ENCODE peak calls at places on chromosomes 13 and 19, in seven cellular contexts. One of them, this sample, is unnamed.
A peak's percentile ranks its signal among the peaks of the same experiment; 100 is the strongest.

GRCh38 chr19:57587529-57587928 is 3.6 kb downstream of the ZIK1 start:
- DNase-seq in gastrocnemius medialis: no peak
- DNase-seq in pancreas: no peak
- DNase-seq in Caco-2: no peak
- DNase-seq in mammary epithelial cell: peak; percentile 83
- DNase-seq in fibroblast of lung: peak; percentile 85
- DNase-seq in colonic mucosa: no peak
- DNase-seq in this sample: no peak

GRCh38 chr19:35404879-35405622 is 34.2 kb downstream of the GPR42 start:
- DNase-seq in gastrocnemius medialis: no peak
- DNase-seq in pancreas: no peak
- DNase-seq in Caco-2: peak; percentile 73
- DNase-seq in mammary epithelial cell: peak; percentile 98
- DNase-seq in fibroblast of lung: peak; percentile 85
- DNase-seq in colonic mucosa: no peak
- DNase-seq in this sample: peak; percentile 18

GRCh38 chr13:35292329-35292728 is 184.2 kb downstream of the MAB21L1 start:
- DNase-seq in gastrocnemius medialis: no peak
- DNase-seq in pancreas: no peak
- DNase-seq in Caco-2: no peak
- DNase-seq in mammary epithelial cell: no peak
- DNase-seq in fibroblast of lung: no peak
- DNase-seq in colonic mucosa: no peak
- DNase-seq in this sample: no peak

GRCh38 chr19:2290441-2291184 is 8.6 kb upstream of the PEAK3 start:
- DNase-seq in gastrocnemius medialis: no peak
- DNase-seq in pancreas: no peak
- DNase-seq in Caco-2: no peak
- DNase-seq in mammary epithelial cell: peak; percentile 35
- DNase-seq in fibroblast of lung: no peak
- DNase-seq in colonic mucosa: peak; percentile 17
- DNase-seq in this sample: no peak

GRCh38 chr13:113009743-113010509 is 40.9 kb downstream of the MCF2L start:
- DNase-seq in gastrocnemius medialis: no peak
- DNase-seq in pancreas: no peak
- DNase-seq in Caco-2: no peak
- DNase-seq in mammary epithelial cell: no peak
- DNase-seq in fibroblast of lung: no peak
- DNase-seq in colonic mucosa: no peak
- DNase-seq in this sample: no peak

GRCh38 chr19:2638417-2638940 is 64.0 kb downstream of the GNG7 start:
- DNase-seq in gastrocnemius medialis: no peak
- DNase-seq in pancreas: no peak
- DNase-seq in Caco-2: no peak
- DNase-seq in mammary epithelial cell: no peak
- DNase-seq in fibroblast of lung: no peak
- DNase-seq in colonic mucosa: no peak
- DNase-seq in this sample: no peak

GRCh38 chr19:53991224-53992113 is at the start of gene CACNG6:
- DNase-seq in gastrocnemius medialis: peak; percentile 53
- DNase-seq in pancreas: peak; percentile 26
- DNase-seq in Caco-2: peak; percentile 69
- DNase-seq in mammary epithelial cell: no peak
- DNase-seq in fibroblast of lung: peak; percentile 24
- DNase-seq in colonic mucosa: no peak
- DNase-seq in this sample: peak; percentile 94

GRCh38 chr19:35169226-35169995 is 14.9 kb downstream of the FXYD5 start:
- DNase-seq in gastrocnemius medialis: no peak
- DNase-seq in pancreas: no peak
- DNase-seq in Caco-2: no peak
- DNase-seq in mammary epithelial cell: peak; percentile 63
- DNase-seq in fibroblast of lung: no peak
- DNase-seq in colonic mucosa: no peak
- DNase-seq in this sample: no peak

GRCh38 chr19:6164906-6165531 is 29.6 kb downstream of the ACSBG2 start:
- DNase-seq in gastrocnemius medialis: no peak
- DNase-seq in pancreas: no peak
- DNase-seq in Caco-2: no peak
- DNase-seq in mammary epithelial cell: peak; percentile 13
- DNase-seq in fibroblast of lung: no peak
- DNase-seq in colonic mucosa: no peak
- DNase-seq in this sample: no peak

GRCh38 chr19:13906525-13906904 is 514 bp downstream of the CC2D1A start:
- DNase-seq in gastrocnemius medialis: no peak
- DNase-seq in pancreas: peak; percentile 79
- DNase-seq in Caco-2: peak; percentile 59
- DNase-seq in mammary epithelial cell: peak; percentile 35
- DNase-seq in fibroblast of lung: no peak
- DNase-seq in colonic mucosa: peak; percentile 87
- DNase-seq in this sample: peak; percentile 36

GRCh38 chr19:5953680-5954213 is 24.2 kb downstream of the RANBP3 start:
- DNase-seq in gastrocnemius medialis: no peak
- DNase-seq in pancreas: no peak
- DNase-seq in Caco-2: no peak
- DNase-seq in mammary epithelial cell: peak; percentile 41
- DNase-seq in fibroblast of lung: peak; percentile 55
- DNase-seq in colonic mucosa: no peak
- DNase-seq in this sample: no peak

GRCh38 chr13:20442798-20443381 is 82.8 kb downstream of the CRYL1 start:
- DNase-seq in gastrocnemius medialis: no peak
- DNase-seq in pancreas: peak; percentile 48
- DNase-seq in Caco-2: no peak
- DNase-seq in mammary epithelial cell: no peak
- DNase-seq in fibroblast of lung: no peak
- DNase-seq in colonic mucosa: peak; percentile 76
- DNase-seq in this sample: peak; percentile 18

GRCh38 chr19:6551607-6552450 is 21.0 kb downstream of the TNFSF9 start:
- DNase-seq in gastrocnemius medialis: no peak
- DNase-seq in pancreas: no peak
- DNase-seq in Caco-2: no peak
- DNase-seq in mammary epithelial cell: no peak
- DNase-seq in fibroblast of lung: peak; percentile 70
- DNase-seq in colonic mucosa: no peak
- DNase-seq in this sample: no peak

GRCh38 chr19:4768934-4769777 is 22.4 kb upstream of the FEM1A start:
- DNase-seq in gastrocnemius medialis: peak; percentile 68
- DNase-seq in pancreas: peak; percentile 86
- DNase-seq in Caco-2: peak; percentile 91
- DNase-seq in mammary epithelial cell: peak; percentile 66
- DNase-seq in fibroblast of lung: peak; percentile 80
- DNase-seq in colonic mucosa: peak; percentile 86
- DNase-seq in this sample: peak; percentile 76

GRCh38 chr13:33070713-33071112 is 54.5 kb downstream of the KL start:
- DNase-seq in gastrocnemius medialis: no peak
- DNase-seq in pancreas: no peak
- DNase-seq in Caco-2: no peak
- DNase-seq in mammary epithelial cell: peak; percentile 9
- DNase-seq in fibroblast of lung: peak; percentile 28
- DNase-seq in colonic mucosa: no peak
- DNase-seq in this sample: no peak

GRCh38 chr19:55962186-55962585 is 14.6 kb downstream of the NLRP8 start:
- DNase-seq in gastrocnemius medialis: no peak
- DNase-seq in pancreas: no peak
- DNase-seq in Caco-2: no peak
- DNase-seq in mammary epithelial cell: no peak
- DNase-seq in fibroblast of lung: no peak
- DNase-seq in colonic mucosa: no peak
- DNase-seq in this sample: no peak

GRCh38 chr13:74070065-74070464 is 64.1 kb downstream of the KLF12 start:
- DNase-seq in gastrocnemius medialis: no peak
- DNase-seq in pancreas: no peak
- DNase-seq in Caco-2: no peak
- DNase-seq in mammary epithelial cell: no peak
- DNase-seq in fibroblast of lung: no peak
- DNase-seq in colonic mucosa: no peak
- DNase-seq in this sample: no peak

GRCh38 chr19:43784981-43785808 is 4.4 kb upstream of the KCNN4 start:
- DNase-seq in gastrocnemius medialis: peak; percentile 20
- DNase-seq in pancreas: no peak
- DNase-seq in Caco-2: peak; percentile 78
- DNase-seq in mammary epithelial cell: peak; percentile 67
- DNase-seq in fibroblast of lung: peak; percentile 60
- DNase-seq in colonic mucosa: peak; percentile 79
- DNase-seq in this sample: peak; percentile 81

GRCh38 chr19:12939292-12939606 is 840 bp downstream of the CALR start:
- DNase-seq in gastrocnemius medialis: no peak
- DNase-seq in pancreas: no peak
- DNase-seq in Caco-2: peak; percentile 15
- DNase-seq in mammary epithelial cell: peak; percentile 44
- DNase-seq in fibroblast of lung: peak; percentile 57
- DNase-seq in colonic mucosa: no peak
- DNase-seq in this sample: no peak

DNA sequence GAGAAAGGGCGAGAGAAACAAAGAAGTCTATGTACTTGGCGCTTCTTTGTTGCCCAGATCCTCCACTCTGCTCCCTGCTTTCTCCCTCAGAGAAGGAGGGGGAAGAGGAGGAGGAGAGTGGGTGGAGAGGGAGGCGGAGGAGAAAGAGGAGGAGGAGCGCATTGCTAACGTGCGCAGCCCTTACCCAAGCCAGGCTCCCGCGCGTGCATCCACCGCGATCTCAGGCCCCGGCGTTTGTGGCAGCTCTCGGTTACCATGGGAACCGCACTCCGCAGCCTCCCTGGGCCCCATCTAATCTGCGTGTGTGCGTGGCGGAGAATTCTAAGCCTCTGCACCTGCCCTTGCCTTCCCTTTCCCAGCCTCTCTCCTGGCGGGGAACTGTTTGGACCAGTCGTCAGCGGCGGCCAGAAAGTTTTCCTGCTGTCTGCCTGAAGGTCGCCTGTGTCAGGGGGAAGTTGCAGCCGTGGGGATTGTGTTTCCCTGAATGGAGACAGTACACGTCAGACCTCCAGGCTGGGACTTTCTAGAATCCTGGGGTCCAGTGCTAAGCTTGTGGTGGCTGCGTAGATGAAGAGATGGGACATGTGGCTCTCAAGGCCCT is at the start of gene ERICH6B:
- DNase-seq in gastrocnemius medialis: no peak
- DNase-seq in pancreas: peak; percentile 21
- DNase-seq in Caco-2: peak; percentile 46
- DNase-seq in mammary epithelial cell: no peak
- DNase-seq in fibroblast of lung: peak; percentile 36
- DNase-seq in colonic mucosa: no peak
- DNase-seq in this sample: no peak
- TF ChIP-seq CTCF in gastrocnemius medialis: no peak
- TF ChIP-seq CTCF in pancreas: no peak
- TF ChIP-seq CTCF in Caco-2: no peak
- TF ChIP-seq CTCF in mammary epithelial cell: no peak
- TF ChIP-seq CTCF in fibroblast of lung: no peak
- TF ChIP-seq CTCF in colonic mucosa: no peak
- TF ChIP-seq CTCF in this sample: no peak

DNA sequence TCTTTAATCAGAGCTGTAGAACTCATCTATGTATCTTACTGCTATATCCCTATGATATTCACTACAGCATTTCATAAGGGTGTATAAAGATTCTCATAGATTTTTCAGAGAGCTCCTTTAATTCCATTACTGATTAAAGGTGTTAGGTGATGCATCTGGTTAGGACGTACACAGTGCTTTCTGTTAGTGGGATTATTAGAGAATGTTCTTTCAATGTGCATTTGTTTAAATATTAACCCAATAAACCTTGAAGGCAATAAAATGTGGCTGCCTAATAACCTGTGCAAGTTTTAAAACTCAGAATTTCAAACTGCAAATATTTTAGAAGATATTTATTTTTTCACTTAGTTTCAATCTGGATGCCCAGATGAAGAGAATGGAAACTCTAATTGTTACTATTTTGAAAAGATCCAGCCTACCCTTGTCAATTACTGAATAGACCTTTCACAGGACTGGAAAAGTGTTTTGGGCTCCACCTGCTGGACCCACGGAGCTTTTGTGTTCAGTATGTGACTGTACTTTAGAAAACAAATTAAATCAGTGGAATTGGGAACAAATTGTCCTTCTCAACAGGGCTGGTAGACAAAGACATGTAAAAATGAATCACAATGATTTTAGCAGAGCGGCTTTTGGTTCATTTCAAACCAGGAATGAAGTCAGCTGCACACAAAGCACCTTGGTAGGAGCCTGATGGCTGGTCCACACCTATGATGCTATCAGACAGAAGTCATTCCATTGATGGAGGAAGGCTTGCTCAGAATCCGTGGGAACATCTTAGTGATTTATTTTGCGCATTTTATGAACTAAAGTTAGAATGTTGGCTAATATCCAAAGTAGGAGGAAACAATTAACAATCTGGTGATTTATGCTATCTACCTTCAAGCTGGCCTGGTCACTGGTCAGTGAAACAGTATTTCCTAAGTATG is 89.5 kb upstream of the RAP2A start:
- DNase-seq in gastrocnemius medialis: no peak
- DNase-seq in pancreas: no peak
- DNase-seq in Caco-2: peak; percentile 69
- DNase-seq in mammary epithelial cell: peak; percentile 49
- DNase-seq in fibroblast of lung: peak; percentile 41
- DNase-seq in colonic mucosa: peak; percentile 70
- DNase-seq in this sample: peak; percentile 16
- TF ChIP-seq CTCF in gastrocnemius medialis: peak; percentile 73
- TF ChIP-seq CTCF in pancreas: peak; percentile 5
- TF ChIP-seq CTCF in Caco-2: peak; percentile 84
- TF ChIP-seq CTCF in mammary epithelial cell: peak; percentile 76
- TF ChIP-seq CTCF in fibroblast of lung: peak; percentile 80
- TF ChIP-seq CTCF in colonic mucosa: peak; percentile 58
- TF ChIP-seq CTCF in this sample: peak; percentile 14

GRCh38 chr19:11379857-11380350 is 4.2 kb downstream of the EPOR start:
- DNase-seq in gastrocnemius medialis: no peak
- DNase-seq in pancreas: no peak
- DNase-seq in Caco-2: no peak
- DNase-seq in mammary epithelial cell: no peak
- DNase-seq in fibroblast of lung: no peak
- DNase-seq in colonic mucosa: no peak
- DNase-seq in this sample: no peak

GRCh38 chr19:11380653-11381534 is 3.2 kb downstream of the EPOR start:
- DNase-seq in gastrocnemius medialis: peak; percentile 93
- DNase-seq in pancreas: peak; percentile 93
- DNase-seq in Caco-2: peak; percentile 99
- DNase-seq in mammary epithelial cell: peak; percentile 98
- DNase-seq in fibroblast of lung: peak; percentile 91
- DNase-seq in colonic mucosa: peak; percentile 98
- DNase-seq in this sample: peak; percentile 95

GRCh38 chr19:11382898-11383705 is 1.0 kb downstream of the EPOR start:
- DNase-seq in gastrocnemius medialis: no peak
- DNase-seq in pancreas: peak; percentile 73
- DNase-seq in Caco-2: peak; percentile 82
- DNase-seq in mammary epithelial cell: no peak
- DNase-seq in fibroblast of lung: no peak
- DNase-seq in colonic mucosa: peak; percentile 66
- DNase-seq in this sample: peak; percentile 73

GRCh38 chr19:11383706-11384048 is 437 bp downstream of the EPOR start:
- DNase-seq in gastrocnemius medialis: no peak
- DNase-seq in pancreas: no peak
- DNase-seq in Caco-2: no peak
- DNase-seq in mammary epithelial cell: no peak
- DNase-seq in fibroblast of lung: no peak
- DNase-seq in colonic mucosa: no peak
- DNase-seq in this sample: no peak

GRCh38 chr19:11381535-11382369 is 2.4 kb downstream of the EPOR start:
- DNase-seq in gastrocnemius medialis: peak; percentile 42
- DNase-seq in pancreas: peak; percentile 61
- DNase-seq in Caco-2: peak; percentile 90
- DNase-seq in mammary epithelial cell: peak; percentile 91
- DNase-seq in fibroblast of lung: peak; percentile 85
- DNase-seq in colonic mucosa: peak; percentile 85
- DNase-seq in this sample: peak; percentile 76
- TF ChIP-seq CTCF in gastrocnemius medialis: no peak
- TF ChIP-seq CTCF in pancreas: no peak
- TF ChIP-seq CTCF in Caco-2: peak; percentile 49
- TF ChIP-seq CTCF in mammary epithelial cell: peak; percentile 37
- TF ChIP-seq CTCF in fibroblast of lung: no peak
- TF ChIP-seq CTCF in colonic mucosa: peak; percentile 19
- TF ChIP-seq CTCF in this sample: peak; percentile 18

GRCh38 chr19:30001794-30002193 is 59.8 kb downstream of the URI1 start:
- DNase-seq in gastrocnemius medialis: no peak
- DNase-seq in pancreas: no peak
- DNase-seq in Caco-2: peak; percentile 10
- DNase-seq in mammary epithelial cell: no peak
- DNase-seq in fibroblast of lung: peak; percentile 2
- DNase-seq in colonic mucosa: no peak
- DNase-seq in this sample: no peak
- TF ChIP-seq CTCF in gastrocnemius medialis: no peak
- TF ChIP-seq CTCF in pancreas: no peak
- TF ChIP-seq CTCF in Caco-2: peak; percentile 35
- TF ChIP-seq CTCF in mammary epithelial cell: no peak
- TF ChIP-seq CTCF in fibroblast of lung: peak; percentile 34
- TF ChIP-seq CTCF in colonic mucosa: no peak
- TF ChIP-seq CTCF in this sample: no peak

This sample was measured in Calu3.